ENCODE peak calls at places on chromosomes 7 and 10, in nine cellular contexts. M, F, J, K, Q, V, Y, H and C are unnamed samples.

GRCh38 chr10:100562008-100562672 is 26.4 kb downstream of the HIF1AN start:
- DNase-seq in M (peak), F (peak), J (peak), K (peak), Q (no peak), V (peak), Y (no peak), H (peak), C (peak)

GRCh38 chr10:114367676-114368391 is 36.5 kb downstream of the AFAP1L2 start:
- DNase-seq in M (no peak), F (no peak), J (no peak), K (no peak), Q (peak), V (no peak), Y (no peak), H (no peak), C (peak)

GRCh38 chr7:41779918-41780317 is 77.0 kb upstream of the INHBA start:
- DNase-seq in M (no peak), F (no peak), J (no peak), K (no peak), Q (no peak), V (no peak), Y (no peak), H (no peak), C (no peak)

GRCh38 chr10:114332808-114333207 is 71.5 kb downstream of the AFAP1L2 start:
- DNase-seq in M (no peak), F (no peak), J (no peak), K (no peak), Q (peak), V (no peak), Y (no peak), H (no peak), C (no peak)

GRCh38 chr10:57786331-57786730 is 481.4 kb downstream of the IPMK start:
- DNase-seq in M (no peak), F (no peak), J (no peak), K (no peak), Q (no peak), V (no peak), Y (no peak), H (no peak), C (no peak)

GRCh38 chr7:128860158-128861073 is 2.2 kb upstream of the ATP6V1F start:
- DNase-seq in M (no peak), F (no peak), J (no peak), K (no peak), Q (no peak), V (no peak), Y (no peak), H (no peak), C (peak)

GRCh38 chr7:74063646-74064045 is 20.0 kb upstream of the LIMK1 start:
- DNase-seq in M (no peak), F (no peak), J (no peak), K (no peak), Q (no peak), V (no peak), Y (no peak), H (no peak), C (no peak)

GRCh38 chr10:104120512-104120902 is 1.5 kb upstream of the SFR1 start:
- DNase-seq in M (no peak), F (no peak), J (no peak), K (no peak), Q (no peak), V (no peak), Y (no peak), H (no peak), C (no peak)

GRCh38 chr10:123530166-123530870 is 135.8 kb upstream of the GPR26 start:
- DNase-seq in M (no peak), F (no peak), J (no peak), K (no peak), Q (no peak), V (no peak), Y (no peak), H (no peak), C (no peak)

GRCh38 chr7:74554178-74554577 is 100.5 kb downstream of the GTF2IRD1 start:
- DNase-seq in M (no peak), F (no peak), J (no peak), K (no peak), Q (no peak), V (no peak), Y (no peak), H (no peak), C (no peak)

GRCh38 chr10:97312897-97313296 is 6.2 kb upstream of the FRAT1 start:
- DNase-seq in M (no peak), F (no peak), J (no peak), K (no peak), Q (no peak), V (no peak), Y (no peak), H (no peak), C (no peak)

GRCh38 chr10:4283841-4284610 is 499.0 kb upstream of the KLF6 start:
- DNase-seq in M (no peak), F (no peak), J (no peak), K (no peak), Q (no peak), V (no peak), Y (no peak), H (no peak), C (no peak)

GRCh38 chr7:30001953-30002352 is 12.4 kb upstream of the SCRN1 start:
- DNase-seq in M (no peak), F (no peak), J (no peak), K (no peak), Q (no peak), V (no peak), Y (no peak), H (no peak), C (no peak)

GRCh38 chr10:23171232-23171876 is 20.8 kb upstream of the PTF1A start:
- DNase-seq in M (no peak), F (no peak), J (peak), K (no peak), Q (peak), V (no peak), Y (no peak), H (no peak), C (peak)

GRCh38 chr10:75951026-75951589 is 519.7 kb downstream of the LRMDA start:
- DNase-seq in M (no peak), F (no peak), J (no peak), K (no peak), Q (no peak), V (no peak), Y (no peak), H (no peak), C (no peak)

GRCh38 chr7:68224041-68224534 is 1227.5 kb downstream of the TYW1 start:
- DNase-seq in M (no peak), F (no peak), J (no peak), K (no peak), Q (no peak), V (no peak), Y (peak), H (no peak), C (no peak)

GRCh38 chr10:32972929-32973328 is 14.9 kb upstream of the ITGB1 start:
- DNase-seq in M (no peak), F (no peak), J (no peak), K (no peak), Q (no peak), V (no peak), Y (no peak), H (no peak), C (no peak)

GRCh38 chr7:106957766-106958165 is 86.7 kb upstream of the PRKAR2B start:
- DNase-seq in M (no peak), F (no peak), J (no peak), K (no peak), Q (no peak), V (no peak), Y (no peak), H (no peak), C (no peak)

GRCh38 chr7:121875203-121875602 is 2.2 kb downstream of the PTPRZ1 start:
- DNase-seq in M (no peak), F (no peak), J (no peak), K (no peak), Q (no peak), V (no peak), Y (no peak), H (no peak), C (no peak)

GRCh38 chr10:111275091-111275490 is 198.3 kb downstream of the ADRA2A start:
- DNase-seq in M (no peak), F (no peak), J (no peak), K (no peak), Q (peak), V (no peak), Y (no peak), H (no peak), C (no peak)

GRCh38 chr10:70778267-70778924 is 6.8 kb downstream of the TBATA start:
- DNase-seq in M (peak), F (no peak), J (no peak), K (no peak), Q (no peak), V (no peak), Y (no peak), H (no peak), C (no peak)

GRCh38 chr10:17676919-17677318 is 33.0 kb downstream of the STAM start:
- DNase-seq in M (no peak), F (no peak), J (no peak), K (no peak), Q (no peak), V (no peak), Y (no peak), H (no peak), C (no peak)

GRCh38 chr7:35714862-35715261 is 19.9 kb upstream of the HERPUD2 start:
- DNase-seq in M (no peak), F (no peak), J (no peak), K (no peak), Q (no peak), V (no peak), Y (no peak), H (no peak), C (peak)